ENCODE peak calls at places on chromosome 5, in four cellular contexts. J, A, C and X are unnamed samples.

GRCh38 chr5:147483961-147484707 is 25.7 kb downstream of the DPYSL3 start:
- DNase-seq in C (no peak), A (no peak), J (peak; percentile 90), X (peak; percentile 95)

GRCh38 chr5:177304392-177305119 is 957 bp downstream of the PRELID1 start:
- DNase-seq in A (no peak), J (no peak), C (no peak), X (no peak)

GRCh38 chr5:139796061-139796806 is 626 bp downstream of the PSD2 start:
- DNase-seq in A (no peak), C (no peak), J (no peak), X (no peak)

GRCh38 chr5:179241764-179242370 is 103.4 kb downstream of the ADAMTS2 start:
- DNase-seq in C (no peak), J (no peak), A (no peak), X (no peak)

GRCh38 chr5:64229163-64229774 is 63.6 kb downstream of the RNF180 start:
- DNase-seq in J (peak; percentile 54), C (peak; percentile 12), A (no peak), X (no peak)

GRCh38 chr5:125011419-125011818 is 265.0 kb upstream of the ZNF608 start:
- DNase-seq in C (no peak), A (no peak), J (no peak), X (no peak)

GRCh38 chr5:76701298-76701697 is 14.6 kb upstream of the F2R start:
- DNase-seq in A (no peak), J (peak; percentile 38), C (no peak), X (peak; percentile 72)

GRCh38 chr5:175698401-175699115 is 40.7 kb downstream of the HRH2 start:
- DNase-seq in J (no peak), C (no peak), A (no peak), X (no peak)

GRCh38 chr5:151868451-151868850 is 56.2 kb downstream of the GLRA1 start:
- DNase-seq in J (no peak), C (no peak), A (no peak), X (no peak)

GRCh38 chr5:30605693-30606268 is 587.7 kb upstream of the CDH6 start:
- DNase-seq in A (no peak), C (no peak), J (no peak), X (no peak)

GRCh38 chr5:16866795-16867584 is 69.1 kb downstream of the MYO10 start:
- DNase-seq in A (no peak), J (peak; percentile 66), C (no peak), X (peak; percentile 72)

GRCh38 chr5:377326-377981 is 55.9 kb downstream of the AHRR start:
- DNase-seq in J (no peak), A (peak; percentile 9), C (no peak), X (no peak)

GRCh38 chr5:88262116-88262515 is 6.5 kb downstream of the TMEM161B start:
- DNase-seq in A (no peak), J (no peak), C (no peak), X (no peak)

GRCh38 chr5:14038341-14038959 is 94.0 kb upstream of the DNAH5 start:
- DNase-seq in C (no peak), A (no peak), J (peak; percentile 69), X (peak; percentile 90)

GRCh38 chr5:1184481-1184880 is 16.9 kb upstream of the SLC6A19 start:
- DNase-seq in A (no peak), C (no peak), J (no peak), X (no peak)

GRCh38 chr5:18334949-18335348 is 700.7 kb downstream of the TAF11L14 start:
- DNase-seq in J (no peak), C (no peak), A (no peak), X (no peak)